ENCODE peak calls at places on chromosomes 11 and 22, in eight cellular contexts. N, U, P, O, S, A, W and R are unnamed samples.

GRCh38 chr11:75722669-75723042 is 5.0 kb downstream of the MOGAT2 start:
- DNase-seq in P (no peak), S (no peak), N (no peak), W (no peak), A (no peak), O (no peak), U (no peak), R (no peak)

GRCh38 chr11:76623171-76623883 is 47.2 kb downstream of the LRRC32 start:
- DNase-seq in P (no peak), A (no peak), N (no peak), S (no peak), W (no peak), U (peak), O (no peak), R (peak)

GRCh38 chr22:47619631-47620030 is 857.2 kb downstream of the TBC1D22A start:
- DNase-seq in A (no peak), P (no peak), S (no peak), O (peak), U (no peak), W (no peak), N (no peak), R (no peak)

GRCh38 chr11:48193876-48194275 is 22.7 kb upstream of the OR4B1 start:
- DNase-seq in S (no peak), N (no peak), A (no peak), O (no peak), U (peak), P (no peak), W (no peak), R (no peak)

GRCh38 chr22:19172213-19173046 is 6.1 kb downstream of the SLC25A1 start:
- DNase-seq in S (no peak), P (no peak), N (no peak), U (no peak), O (no peak), A (no peak), W (no peak), R (no peak)

GRCh38 chr11:114061053-114062049 is 1.8 kb downstream of the ZBTB16 start:
- DNase-seq in U (peak), P (no peak), S (no peak), A (no peak), O (no peak), W (peak), N (peak), R (no peak)

GRCh38 chr11:121321614-121322243 is 29.2 kb downstream of the SC5D start:
- DNase-seq in A (no peak), W (peak), U (peak), P (peak), O (no peak), N (peak), S (peak), R (peak)

GRCh38 chr11:134901536-134901935 is 489.5 kb upstream of the B3GAT1 start:
- DNase-seq in W (no peak), U (no peak), P (no peak), S (no peak), A (no peak), N (no peak), O (no peak), R (no peak)

GRCh38 chr22:46079861-46080821 is 70.2 kb upstream of the PPARA start:
- DNase-seq in S (no peak), N (peak), P (peak), U (peak), O (no peak), A (peak), W (no peak), R (peak)

GRCh38 chr22:25488244-25489020 is 76.0 kb upstream of the GRK3 start:
- DNase-seq in S (no peak), U (peak), N (no peak), O (no peak), P (peak), A (peak), W (peak), R (no peak)

GRCh38 chr11:15807827-15808226 is 548.5 kb downstream of the SOX6 start:
- DNase-seq in O (no peak), U (no peak), A (no peak), S (no peak), N (no peak), P (no peak), W (no peak), R (no peak)

GRCh38 chr11:72061739-72062396 is 18.5 kb downstream of the NUMA1 start:
- DNase-seq in W (no peak), O (no peak), P (no peak), U (no peak), A (no peak), S (peak), N (no peak), R (peak)

GRCh38 chr11:60924110-60924905 is at the start of gene TMEM132A:
- DNase-seq in S (peak), N (peak), P (peak), A (no peak), O (peak), W (peak), U (peak), R (no peak)

GRCh38 chr22:37514526-37515051 is 4.6 kb downstream of the CARD10 start:
- DNase-seq in O (no peak), N (no peak), P (no peak), A (no peak), U (no peak), S (no peak), W (no peak), R (no peak)

GRCh38 chr11:96014234-96014633 is 90.3 kb upstream of the MTMR2 start:
- DNase-seq in S (no peak), A (no peak), P (no peak), W (no peak), N (no peak), O (no peak), U (peak), R (peak)

GRCh38 chr11:122618927-122619326 is 36.6 kb upstream of the UBASH3B start:
- DNase-seq in S (no peak), A (no peak), P (no peak), U (no peak), O (no peak), N (no peak), W (no peak), R (no peak)

GRCh38 chr11:67629386-67630229 is at the start of gene NUDT8:
- DNase-seq in W (no peak), S (peak), O (peak), A (peak), P (peak), N (no peak), U (peak), R (peak)

GRCh38 chr11:17585911-17586695 is 39.0 kb downstream of the OTOG start:
- DNase-seq in S (no peak), O (peak), P (no peak), N (no peak), A (no peak), W (no peak), U (no peak), R (no peak)

GRCh38 chr22:19178065-19178658 is 374 bp downstream of the SLC25A1 start:
- DNase-seq in P (no peak), U (no peak), S (peak), W (no peak), N (no peak), A (no peak), O (peak), R (no peak)

GRCh38 chr11:120184946-120185677 is 25.7 kb upstream of the OAF start:
- DNase-seq in P (no peak), W (no peak), U (no peak), S (no peak), A (peak), O (no peak), N (no peak), R (no peak)

GRCh38 chr22:29670615-29671014 is 49.2 kb upstream of the CABP7 start:
- DNase-seq in O (no peak), S (no peak), P (no peak), U (no peak), A (no peak), N (no peak), W (no peak), R (no peak)

GRCh38 chr22:32270641-32271369 is 15.7 kb upstream of the SLC5A4 start:
- DNase-seq in A (no peak), N (no peak), U (no peak), S (no peak), P (no peak), O (no peak), W (no peak), R (no peak)

GRCh38 chr11:63931045-63931444 is 7.8 kb upstream of the NAA40 start:
- DNase-seq in W (no peak), U (no peak), N (no peak), O (no peak), A (no peak), S (no peak), P (no peak), R (no peak)

GRCh38 chr11:71447791-71448256 is 369 bp downstream of the DHCR7 start:
- DNase-seq in S (peak), U (peak), O (peak), N (no peak), W (peak), P (no peak), A (no peak), R (no peak)

GRCh38 chr22:31096637-31097274 is 10.6 kb downstream of the SELENOM start:
- DNase-seq in W (no peak), S (no peak), N (no peak), U (no peak), A (no peak), O (no peak), P (no peak), R (no peak)

GRCh38 chr11:5684627-5685362 is at the start of gene TRIM5:
- DNase-seq in P (no peak), N (peak), A (peak), U (peak), W (no peak), S (peak), O (peak), R (peak)

GRCh38 chr11:33444835-33445594 is 187.8 kb downstream of the HIPK3 start:
- DNase-seq in P (no peak), N (no peak), O (no peak), W (no peak), A (no peak), U (peak), S (no peak), R (no peak)

GRCh38 chr22:37544955-37545702 is 15.2 kb upstream of the CDC42EP1 start:
- DNase-seq in A (no peak), S (peak), U (peak), W (no peak), N (no peak), O (peak), P (no peak), R (peak)

GRCh38 chr11:103608566-103608965 is 427.9 kb upstream of the DDI1 start:
- DNase-seq in O (no peak), W (no peak), P (no peak), S (no peak), A (no peak), U (peak), N (no peak), R (no peak)

GRCh38 chr11:115637842-115638241 is 133.6 kb upstream of the CADM1 start:
- DNase-seq in P (no peak), N (no peak), O (no peak), W (no peak), U (no peak), A (no peak), S (no peak), R (no peak)

GRCh38 chr11:68186061-68186460 is 27.0 kb downstream of the KMT5B start:
- DNase-seq in O (no peak), W (no peak), N (no peak), S (no peak), A (no peak), P (no peak), U (no peak), R (no peak)

GRCh38 chr11:131537196-131537595 is 166.8 kb downstream of the NTM start:
- DNase-seq in S (no peak), O (no peak), N (no peak), A (no peak), W (no peak), P (no peak), U (no peak), R (no peak)

GRCh38 chr22:39316440-39317083 is 2.9 kb downstream of the RPL3 start:
- DNase-seq in S (peak), O (no peak), P (peak), N (peak), W (peak), A (peak), U (peak), R (peak)